ENCODE peak calls at places on chromosome 1, in eight cellular contexts. O is body of pancreas; K is A673; A is CD8-positive, alpha-beta memory T cell; X is GM23248; Y is psoas muscle; D is thoracic aorta; H is CD4-positive, alpha-beta memory T cell. Z is an unnamed sample. For H3K9me3, the result is how much of the 10 kb centered on the place peaks cover.

GRCh38 chr1:153816283-153816904 is 41.2 kb downstream of the SLC27A3 start:
- DNase-seq in A (no peak), K (no peak), O (no peak), X (no peak), Y (no peak), D (no peak), H (no peak), Z (peak)

GRCh38 chr1:198880818-198881597 is 242.2 kb downstream of the PTPRC start:
- DNase-seq in A (no peak), D (no peak), O (no peak), H (no peak), K (peak), X (peak), Y (no peak), Z (peak)

GRCh38 chr1:112546076-112546475 is 37.3 kb downstream of the WNT2B start:
- DNase-seq in X (no peak), H (no peak), Y (no peak), O (no peak), K (no peak), D (no peak), A (no peak), Z (no peak)

GRCh38 chr1:206912445-206913095 is 9.2 kb downstream of the FCMR start:
- DNase-seq in D (no peak), K (peak), O (peak), A (peak), Y (peak), X (peak), H (peak), Z (peak)

GRCh38 chr1:234556245-234556943 is 53.6 kb downstream of the IRF2BP2 start:
- DNase-seq in K (no peak), D (no peak), H (no peak), X (no peak), O (no peak), Y (no peak), A (no peak), Z (no peak)

GRCh38 chr1:221011145-221011544 is 131.9 kb downstream of the HLX start:
- DNase-seq in D (no peak), K (no peak), A (no peak), Y (no peak), X (no peak), O (no peak), H (no peak), Z (no peak)

GRCh38 chr1:197924516-197925123 is 7.4 kb downstream of the LHX9 start:
- DNase-seq in Y (no peak), A (no peak), H (peak), O (peak), K (peak), D (no peak), X (peak), Z (peak)

GRCh38 chr1:234731371-234732085 is 121.5 kb upstream of the IRF2BP2 start:
- DNase-seq in H (peak), K (no peak), D (no peak), X (peak), O (no peak), Y (no peak), A (no peak), Z (peak)

GRCh38 chr1:29673669-29674624 is 437.6 kb downstream of the PTPRU start:
- DNase-seq in O (no peak), K (no peak), D (no peak), H (no peak), X (no peak), A (no peak), Y (no peak), Z (no peak)

GRCh38 chr1:19369396-19370090 is 57.4 kb downstream of the SLC66A1 start:
- DNase-seq in Y (no peak), H (no peak), O (no peak), A (no peak), X (no peak), K (no peak), D (no peak), Z (no peak)

GRCh38 chr1:240092301-240093119 is 827 bp downstream of the FMN2 start:
- DNase-seq in A (no peak), D (no peak), O (peak), K (no peak), H (no peak), Y (no peak), X (peak), Z (peak)

GRCh38 chr1:95084317-95085176 is 11.8 kb upstream of the ALG14 start:
- DNase-seq in D (no peak), O (peak), K (peak), Y (no peak), X (peak), A (no peak), H (no peak), Z (no peak)

GRCh38 chr1:58183286-58183685 is 363.2 kb downstream of the OMA1 start:
- DNase-seq in A (no peak), X (no peak), D (no peak), K (no peak), H (no peak), O (no peak), Y (no peak), Z (no peak)

GRCh38 chr1:87594736-87595383 is 266.2 kb downstream of the LMO4 start:
- DNase-seq in H (no peak), X (peak), D (no peak), Y (no peak), O (no peak), K (no peak), A (no peak), Z (peak)

GRCh38 chr1:17441265-17441992 is 2.0 kb upstream of the RCC2 start:
- DNase-seq in Y (no peak), A (no peak), K (peak), D (no peak), O (no peak), X (peak), H (no peak), Z (peak)

GRCh38 chr1:4511374-4511773 is 143.0 kb upstream of the AJAP1 start:
- DNase-seq in X (no peak), Y (no peak), A (no peak), O (no peak), D (no peak), K (no peak), H (no peak), Z (no peak)

GRCh38 chr1:4509206-4509605 is 145.2 kb upstream of the AJAP1 start:
- DNase-seq in K (no peak), H (no peak), D (no peak), O (no peak), Y (no peak), X (no peak), A (no peak), Z (no peak)

GRCh38 chr1:4513326-4514114 is 140.9 kb upstream of the AJAP1 start:
- DNase-seq in A (no peak), D (no peak), Y (no peak), O (no peak), X (no peak), K (no peak), H (no peak), Z (no peak)

GRCh38 chr1:4512622-4513021 is 141.8 kb upstream of the AJAP1 start:
- DNase-seq in A (no peak), O (peak), Y (peak), K (no peak), H (no peak), X (no peak), D (no peak), Z (no peak)

DNA sequence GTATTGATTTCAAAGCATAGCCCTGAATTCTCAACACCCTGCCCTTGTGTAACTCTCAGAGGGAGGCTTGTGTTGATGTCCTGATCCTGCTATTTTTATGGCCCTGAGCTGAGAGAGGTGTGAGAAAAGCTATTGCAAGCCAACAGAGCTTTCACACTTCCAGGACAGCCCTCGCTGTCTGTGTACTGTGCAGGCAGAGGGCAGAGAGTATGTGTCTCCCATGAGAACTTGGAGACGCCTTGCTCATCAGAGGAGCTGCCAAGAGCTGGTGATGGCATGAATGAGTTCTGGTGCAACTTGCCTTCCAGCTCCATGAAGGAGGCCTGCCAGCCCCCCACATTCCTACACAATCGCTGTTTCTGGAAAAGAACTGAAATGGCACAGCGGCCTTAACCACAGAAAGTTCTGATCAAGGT is 144.1 kb upstream of the AJAP1 start:
- DNase-seq in H (no peak), A (no peak), X (no peak), O (no peak), K (no peak), Y (no peak), D (no peak), Z (no peak)
- H3K9me3 ChIP-seq in H (under half), A (under half), X (under half), O (under half), K (under half), Y (under half), D (under half), Z (under half)

GRCh38 chr1:38420666-38421065 is 374.1 kb upstream of the POU3F1 start:
- DNase-seq in X (no peak), Y (no peak), D (no peak), A (no peak), O (no peak), H (no peak), K (peak), Z (no peak)

GRCh38 chr1:38418195-38419030 is 371.8 kb upstream of the POU3F1 start:
- DNase-seq in O (no peak), Y (no peak), H (no peak), X (no peak), K (peak), A (no peak), D (no peak), Z (peak)
- H3K9me3 ChIP-seq in O (under half), Y (under half), H (under half), X (under half), K (under half), A (under half), D (under half), Z (under half)

GRCh38 chr1:152683846-152684245 is 2.1 kb upstream of the LCE2B start:
- DNase-seq in Y (no peak), A (no peak), O (no peak), K (no peak), H (no peak), D (no peak), X (peak), Z (no peak)
- H3K9me3 ChIP-seq in Y (under half), A (under half), O (under half), K (under half), H (under half), D (under half), X (under half), Z (under half)

GRCh38 chr1:49160677-49161076 is 384.0 kb upstream of the BEND5 start:
- DNase-seq in K (no peak), H (no peak), D (no peak), X (no peak), Y (no peak), A (no peak), O (no peak), Z (no peak)

GRCh38 chr1:49163041-49163440 is 386.4 kb upstream of the BEND5 start:
- DNase-seq in D (no peak), O (no peak), A (no peak), K (no peak), H (no peak), X (peak), Y (no peak), Z (peak)
- H3K9me3 ChIP-seq in D (under half), O (under half), A (under half), K (under half), H (under half), X (under half), Y (under half), Z (under half)

DNA sequence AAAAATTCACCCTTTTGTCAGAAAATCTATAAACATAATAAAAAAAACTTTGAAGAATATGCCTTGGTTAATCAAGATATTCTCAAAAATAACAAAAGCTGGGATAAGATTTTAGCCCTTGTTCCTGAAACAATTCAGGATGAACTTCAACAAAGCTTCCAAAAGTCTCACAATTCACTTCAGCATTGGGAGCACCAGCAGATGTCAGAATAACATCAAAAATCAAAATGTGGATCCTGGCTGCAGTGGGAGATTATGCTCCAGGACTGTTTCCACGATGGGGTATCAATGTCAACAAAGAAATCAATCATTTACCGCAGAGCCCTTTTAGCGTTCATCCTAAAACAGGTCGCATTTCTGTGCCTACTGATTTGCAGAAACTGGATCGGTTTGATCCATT is 35.2 kb downstream of the ZNF670 start:
- DNase-seq in O (no peak), X (no peak), Y (no peak), K (no peak), D (no peak), H (no peak), A (no peak), Z (no peak)
- H3K9me3 ChIP-seq in O (under half), X (under half), Y (under half), K (half or more), D (under half), H (under half), A (under half), Z (under half)

GRCh38 chr1:247056071-247056470 is 22.5 kb downstream of the ZNF670 start:
- DNase-seq in H (no peak), A (no peak), O (no peak), Y (no peak), X (no peak), K (no peak), D (no peak), Z (no peak)

GRCh38 chr1:247060771-247061170 is 17.8 kb downstream of the ZNF670 start:
- DNase-seq in X (no peak), A (no peak), O (no peak), D (no peak), K (no peak), H (no peak), Y (no peak), Z (no peak)

GRCh38 chr1:247054992-247055415 is 23.6 kb downstream of the ZNF670 start:
- DNase-seq in A (no peak), D (no peak), O (peak), X (peak), Y (no peak), K (no peak), H (no peak), Z (peak)
- H3K9me3 ChIP-seq in A (under half), D (under half), O (under half), X (under half), Y (under half), K (under half), H (under half), Z (under half)

GRCh38 chr1:152495066-152495675 is 15.4 kb upstream of the LCE5A start:
- DNase-seq in Y (no peak), A (no peak), D (no peak), O (no peak), K (peak), X (peak), H (no peak), Z (no peak)
- H3K9me3 ChIP-seq in Y (under half), A (under half), D (under half), O (under half), K (under half), X (under half), H (under half), Z (under half)

DNA sequence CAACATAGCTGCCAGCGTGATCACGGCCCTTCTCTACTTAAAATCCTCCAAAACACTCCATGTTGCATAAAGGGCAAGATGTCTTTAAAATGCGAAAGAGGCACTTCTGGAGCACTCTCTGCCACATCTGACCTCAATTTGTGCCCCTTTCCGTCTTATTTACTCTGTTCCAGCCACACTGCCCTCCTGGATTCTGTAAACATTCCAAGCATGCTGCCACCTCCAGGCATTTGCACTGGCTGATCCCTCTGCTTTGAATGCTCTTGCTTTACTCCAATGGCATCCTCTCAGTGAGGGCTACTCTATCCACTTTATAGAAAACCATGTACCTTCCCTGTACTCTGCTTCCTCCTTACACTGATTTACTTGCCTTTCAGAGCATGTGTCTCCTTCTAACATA is 5.3 kb upstream of the RGS7 start:
- DNase-seq in D (no peak), O (no peak), H (no peak), X (no peak), A (no peak), K (no peak), Y (no peak), Z (no peak)
- H3K9me3 ChIP-seq in D (under half), O (under half), H (under half), X (under half), A (under half), K (under half), Y (under half), Z (under half)

DNA sequence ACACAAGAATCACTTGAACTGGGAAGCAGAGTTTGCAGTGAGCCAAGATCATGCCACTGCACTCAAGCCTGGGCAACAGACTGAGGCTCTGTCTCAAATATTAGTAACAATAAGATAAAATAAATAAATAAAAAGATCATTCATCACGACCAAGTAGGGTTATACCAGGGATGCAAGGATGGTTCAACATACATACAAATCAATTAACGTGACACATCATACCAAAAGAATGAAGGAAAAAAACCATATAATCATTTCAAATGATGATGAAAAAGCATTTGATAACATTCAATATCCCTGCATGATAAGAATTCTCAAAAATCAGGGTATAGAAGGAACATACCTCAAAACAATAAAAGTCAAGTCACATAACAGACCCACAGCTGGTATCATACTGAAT is 38.3 kb downstream of the PHTF1 start:
- DNase-seq in O (no peak), K (no peak), A (no peak), X (no peak), H (no peak), Y (no peak), D (no peak), Z (no peak)
- H3K9me3 ChIP-seq in O (under half), K (under half), A (under half), X (under half), H (under half), Y (under half), D (under half), Z (under half)

Z was measured in astrocyte.